ENCODE peak calls at places on chromosomes 5 and 9, in nine cellular contexts. H is psoas muscle; R is CD8-positive, alpha-beta T cell; C is right lobe of liver; F is suprapubic skin; S is lung; N is GM12878; D is heart left ventricle; Y is uterus. P is an unnamed sample.

GRCh38 chr5:136225796-136226195 is 32.8 kb upstream of the SMIM32 start:
- DNase-seq in C (no peak), F (no peak), N (no peak), S (no peak), R (no peak), H (no peak), Y (no peak), D (no peak), P (no peak)

GRCh38 chr5:72202331-72202825 is 95.1 kb downstream of the MAP1B start:
- DNase-seq in S (no peak), F (no peak), N (no peak), H (no peak), D (no peak), Y (no peak), R (no peak), C (no peak), P (no peak)

GRCh38 chr5:2031581-2031980 is 148.9 kb upstream of the IRX4 start:
- DNase-seq in H (no peak), R (no peak), N (no peak), D (no peak), S (no peak), C (no peak), Y (no peak), F (no peak), P (no peak)

GRCh38 chr5:128201065-128201926 is 117.7 kb downstream of the SLC12A2 start:
- DNase-seq in C (peak; percentile 82), F (no peak), Y (peak; percentile 79), S (peak; percentile 87), D (peak; percentile 67), N (no peak), R (peak; percentile 78), H (peak; percentile 89), P (peak; percentile 75)

GRCh38 chr5:173094012-173094661 is 38.0 kb downstream of the CREBRF start:
- DNase-seq in Y (no peak), C (no peak), D (no peak), R (no peak), F (no peak), S (no peak), H (no peak), N (no peak), P (no peak)

GRCh38 chr5:171750316-171750788 is 35.3 kb upstream of the SMIM23 start:
- DNase-seq in H (peak; percentile 83), N (no peak), S (peak; percentile 37), D (peak; percentile 54), F (no peak), R (no peak), Y (peak; percentile 26), C (peak; percentile 29), P (no peak)

GRCh38 chr9:89189215-89189614 is 10.6 kb upstream of the SHC3 start:
- DNase-seq in H (no peak), F (no peak), C (no peak), Y (no peak), N (no peak), R (no peak), S (no peak), D (no peak), P (no peak)

GRCh38 chr9:129414377-129415021 is 206.4 kb downstream of the C9orf50 start:
- DNase-seq in R (peak; percentile 67), F (no peak), Y (peak; percentile 59), D (peak; percentile 45), H (peak; percentile 68), S (no peak), C (peak; percentile 76), N (no peak), P (peak; percentile 65)

GRCh38 chr9:125748511-125749099 is 1.4 kb downstream of the PBX3 start:
- DNase-seq in D (peak; percentile 10), C (peak; percentile 29), N (no peak), Y (no peak), H (peak; percentile 48), S (no peak), F (no peak), R (peak; percentile 39), P (peak; percentile 2)

GRCh38 chr5:2227433-2227832 is 344.7 kb upstream of the IRX4 start:
- DNase-seq in F (no peak), D (no peak), Y (no peak), H (no peak), S (no peak), R (no peak), C (no peak), N (no peak), P (no peak)

GRCh38 chr5:177140312-177140711 is 6.7 kb downstream of the NSD1 start:
- DNase-seq in D (no peak), F (no peak), S (no peak), C (no peak), N (no peak), R (no peak), H (no peak), Y (no peak), P (no peak)

GRCh38 chr9:13395086-13395485 is 115.6 kb upstream of the MPDZ start:
- DNase-seq in F (no peak), Y (no peak), N (no peak), D (no peak), S (no peak), C (no peak), H (no peak), R (no peak), P (no peak)

GRCh38 chr9:13351768-13352386 is 72.4 kb upstream of the MPDZ start:
- DNase-seq in Y (no peak), D (peak; percentile 24), N (no peak), R (no peak), C (no peak), S (no peak), H (no peak), F (no peak), P (no peak)

GRCh38 chr5:43006411-43007202 is 33.5 kb downstream of the ANXA2R start:
- DNase-seq in S (no peak), C (no peak), D (no peak), N (no peak), Y (no peak), H (no peak), F (no peak), R (no peak), P (no peak)
- H3K27me3 ChIP-seq in S (no peaks in the 10 kb centered on the region), C (peaks cover 40% of the 10 kb centered on the region), D (peaks cover 89% of the 10 kb centered on the region), N (no peaks in the 10 kb centered on the region), Y (peaks cover 7% of the 10 kb centered on the region), H (no peaks in the 10 kb centered on the region), F (peaks cover 27% of the 10 kb centered on the region), R (no peaks in the 10 kb centered on the region), P (no peaks in the 10 kb centered on the region)

GRCh38 chr5:14185336-14186131 is 42.4 kb downstream of the TRIO start:
- DNase-seq in R (no peak), C (no peak), S (no peak), F (no peak), D (no peak), H (peak; percentile 66), N (no peak), Y (no peak), P (no peak)

GRCh38 chr5:14187157-14187556 is 44.0 kb downstream of the TRIO start:
- DNase-seq in N (no peak), R (no peak), F (no peak), H (no peak), D (no peak), Y (no peak), C (no peak), S (no peak), P (no peak)

GRCh38 chr5:14187660-14188059 is 44.5 kb downstream of the TRIO start:
- DNase-seq in C (no peak), R (no peak), Y (no peak), F (no peak), S (no peak), H (no peak), N (no peak), D (no peak), P (no peak)

GRCh38 chr5:14184725-14185124 is 41.6 kb downstream of the TRIO start:
- DNase-seq in S (no peak), D (no peak), C (no peak), Y (peak; percentile 49), R (no peak), H (no peak), F (no peak), N (no peak), P (no peak)

DNA sequence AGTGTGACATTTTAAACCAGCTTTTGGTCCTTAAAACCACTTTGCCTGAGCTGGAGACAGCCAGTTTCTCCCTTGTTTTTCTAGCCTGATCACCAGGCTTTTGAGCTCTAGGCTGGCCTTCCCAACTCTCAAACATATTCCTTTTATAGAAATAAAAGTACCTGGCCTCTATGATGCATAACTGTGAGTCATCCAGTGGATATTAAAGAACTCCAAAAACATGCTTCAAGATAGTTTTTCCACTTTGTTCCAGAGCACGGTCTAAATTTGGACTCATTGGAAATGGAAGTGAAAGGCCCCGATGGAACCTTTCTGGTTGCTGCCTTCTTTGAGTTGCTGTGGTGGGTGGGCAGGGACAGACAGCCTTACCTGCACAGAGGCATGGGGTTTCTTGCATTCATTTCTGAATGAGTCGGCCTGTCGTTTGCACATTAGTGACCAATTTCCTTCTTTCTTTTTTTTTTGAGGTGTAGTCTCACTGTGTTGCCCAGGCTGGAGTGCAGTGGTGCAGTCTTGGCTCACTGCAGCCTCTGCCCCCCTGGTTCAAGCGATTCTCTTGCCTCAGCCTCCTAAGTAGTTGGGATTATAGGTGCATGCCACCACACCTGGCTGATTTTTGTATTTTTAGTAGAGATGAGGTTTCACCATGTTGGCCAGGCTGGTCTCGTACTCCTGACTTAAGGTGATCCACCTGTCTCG is 43.1 kb downstream of the TRIO start:
- DNase-seq in D (no peak), R (no peak), F (no peak), H (no peak), C (no peak), Y (no peak), S (no peak), N (no peak), P (no peak)
- H3K27ac ChIP-seq in D (peak overlapping the region; percentile 44), R (no peak overlapping the region), F (peak overlapping the region; percentile 74), H (peak overlapping the region; percentile 80), C (no peak overlapping the region), Y (peak overlapping the region; percentile 96), S (peak overlapping the region; percentile 85), N (peak overlapping the region; percentile 38), P (no peak overlapping the region)

GRCh38 chr5:33281507-33281906 is 159.3 kb upstream of the TARS1 start:
- DNase-seq in N (no peak), R (no peak), D (no peak), H (no peak), Y (no peak), S (no peak), F (no peak), C (no peak), P (no peak)
- TF ChIP-seq CTCF in N (no peak), R (no peak), D (no peak), H (no peak), Y (no peak), S (no peak), F (no peak), C (no peak), P (no peak)

GRCh38 chr5:55188656-55189380 is 15.8 kb upstream of the CDC20B start:
- DNase-seq in D (no peak), R (no peak), F (no peak), N (no peak), Y (no peak), H (no peak), S (no peak), C (no peak), P (no peak)

GRCh38 chr5:55191165-55191564 is 18.2 kb upstream of the CDC20B start:
- DNase-seq in Y (no peak), C (no peak), N (no peak), F (no peak), S (no peak), H (no peak), R (no peak), D (no peak), P (no peak)

DNA sequence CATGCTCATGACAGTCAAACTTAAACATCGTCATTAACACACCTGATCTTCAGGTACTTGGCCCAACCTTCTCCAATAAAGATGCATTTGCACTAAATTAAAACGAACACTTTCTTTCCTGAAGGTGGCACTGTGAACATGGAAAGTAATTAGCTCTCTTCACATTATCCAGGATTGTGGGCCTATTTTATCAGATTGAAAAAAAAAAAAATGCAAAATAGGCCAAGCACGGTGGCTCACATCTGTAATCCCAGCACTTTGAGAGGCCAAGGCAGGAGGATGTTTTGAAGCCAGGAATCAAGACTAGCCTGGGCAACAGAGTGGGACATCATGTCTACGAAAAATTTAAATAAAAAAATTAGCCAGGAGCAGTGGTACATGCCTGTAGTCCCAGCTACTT is 14.4 kb upstream of the CDC20B start:
- DNase-seq in S (no peak), Y (no peak), H (no peak), C (no peak), R (no peak), D (no peak), F (no peak), N (no peak), P (no peak)
- H3K27me3 ChIP-seq in S (no peaks in the 10 kb centered on the region), Y (peaks cover 16% of the 10 kb centered on the region), H (peaks cover 11% of the 10 kb centered on the region), C (no peaks in the 10 kb centered on the region), R (peaks cover 6% of the 10 kb centered on the region), D (peaks cover 84% of the 10 kb centered on the region), F (peaks cover 50% of the 10 kb centered on the region), N (no peaks in the 10 kb centered on the region), P (peaks cover 38% of the 10 kb centered on the region)

P was measured in CD4-positive, alpha-beta T cell.